ENCODE peak calls at places on chromosomes 16 and 17, in six cellular contexts. One of them, this sample, is unnamed.

GRCh38 chr16:24993722-24994686 is 21.2 kb downstream of the ARHGAP17 start:
- DNase-seq in NCI-H2171 treated with DMSO at 0.1 percent for 48 hours: no peak
- DNase-seq in activated CD8-positive, alpha-beta memory T cell treated with anti-CD3 and anti-CD28 coated beads for 1 hour: no peak
- DNase-seq in RCC 7860: peak
- DNase-seq in central memory CD4-positive, alpha-beta T cell: no peak
- DNase-seq in NCI-H510A treated with DMSO at 0.1 percent for 48 hours: no peak
- DNase-seq in this sample: no peak

GRCh38 chr17:51588063-51588462 is 327.7 kb downstream of the UTP18 start:
- DNase-seq in RCC 7860: no peak
- DNase-seq in central memory CD4-positive, alpha-beta T cell: no peak
- DNase-seq in NCI-H2171 treated with DMSO at 0.1 percent for 48 hours: no peak
- DNase-seq in activated CD8-positive, alpha-beta memory T cell treated with anti-CD3 and anti-CD28 coated beads for 1 hour: no peak
- DNase-seq in NCI-H510A treated with DMSO at 0.1 percent for 48 hours: no peak
- DNase-seq in this sample: no peak

GRCh38 chr17:32007463-32008298 is 498 bp downstream of the LRRC37B start:
- DNase-seq in NCI-H2171 treated with DMSO at 0.1 percent for 48 hours: peak
- DNase-seq in RCC 7860: no peak
- DNase-seq in NCI-H510A treated with DMSO at 0.1 percent for 48 hours: peak
- DNase-seq in central memory CD4-positive, alpha-beta T cell: peak
- DNase-seq in activated CD8-positive, alpha-beta memory T cell treated with anti-CD3 and anti-CD28 coated beads for 1 hour: no peak
- DNase-seq in this sample: peak

GRCh38 chr16:89120921-89121351 is 27.3 kb downstream of the ACSF3 start:
- DNase-seq in NCI-H510A treated with DMSO at 0.1 percent for 48 hours: no peak
- DNase-seq in activated CD8-positive, alpha-beta memory T cell treated with anti-CD3 and anti-CD28 coated beads for 1 hour: no peak
- DNase-seq in central memory CD4-positive, alpha-beta T cell: no peak
- DNase-seq in RCC 7860: no peak
- DNase-seq in NCI-H2171 treated with DMSO at 0.1 percent for 48 hours: no peak
- DNase-seq in this sample: no peak

GRCh38 chr16:69939821-69940585 is 11.1 kb upstream of the CLEC18A start:
- DNase-seq in NCI-H510A treated with DMSO at 0.1 percent for 48 hours: no peak
- DNase-seq in NCI-H2171 treated with DMSO at 0.1 percent for 48 hours: no peak
- DNase-seq in activated CD8-positive, alpha-beta memory T cell treated with anti-CD3 and anti-CD28 coated beads for 1 hour: no peak
- DNase-seq in central memory CD4-positive, alpha-beta T cell: no peak
- DNase-seq in RCC 7860: no peak
- DNase-seq in this sample: no peak

GRCh38 chr17:17900615-17901520 is 64.1 kb upstream of the SREBF1 start:
- DNase-seq in NCI-H510A treated with DMSO at 0.1 percent for 48 hours: peak
- DNase-seq in activated CD8-positive, alpha-beta memory T cell treated with anti-CD3 and anti-CD28 coated beads for 1 hour: no peak
- DNase-seq in NCI-H2171 treated with DMSO at 0.1 percent for 48 hours: no peak
- DNase-seq in RCC 7860: peak
- DNase-seq in central memory CD4-positive, alpha-beta T cell: no peak
- DNase-seq in this sample: no peak

GRCh38 chr17:48003686-48004120 is 32.8 kb downstream of the CDK5RAP3 start:
- DNase-seq in central memory CD4-positive, alpha-beta T cell: no peak
- DNase-seq in NCI-H2171 treated with DMSO at 0.1 percent for 48 hours: peak
- DNase-seq in RCC 7860: no peak
- DNase-seq in NCI-H510A treated with DMSO at 0.1 percent for 48 hours: no peak
- DNase-seq in activated CD8-positive, alpha-beta memory T cell treated with anti-CD3 and anti-CD28 coated beads for 1 hour: no peak
- DNase-seq in this sample: peak

GRCh38 chr17:64457156-64457555 is 8.2 kb downstream of the MILR1 start:
- DNase-seq in NCI-H2171 treated with DMSO at 0.1 percent for 48 hours: no peak
- DNase-seq in RCC 7860: peak
- DNase-seq in central memory CD4-positive, alpha-beta T cell: no peak
- DNase-seq in NCI-H510A treated with DMSO at 0.1 percent for 48 hours: no peak
- DNase-seq in activated CD8-positive, alpha-beta memory T cell treated with anti-CD3 and anti-CD28 coated beads for 1 hour: no peak
- DNase-seq in this sample: no peak

GRCh38 chr17:77404812-77405581 is 264.2 kb downstream of the SEC14L1 start:
- DNase-seq in NCI-H2171 treated with DMSO at 0.1 percent for 48 hours: no peak
- DNase-seq in central memory CD4-positive, alpha-beta T cell: peak
- DNase-seq in NCI-H510A treated with DMSO at 0.1 percent for 48 hours: no peak
- DNase-seq in RCC 7860: peak
- DNase-seq in activated CD8-positive, alpha-beta memory T cell treated with anti-CD3 and anti-CD28 coated beads for 1 hour: peak
- DNase-seq in this sample: no peak

GRCh38 chr17:9991351-9991750 is 86.3 kb upstream of the RCVRN start:
- DNase-seq in central memory CD4-positive, alpha-beta T cell: no peak
- DNase-seq in NCI-H510A treated with DMSO at 0.1 percent for 48 hours: no peak
- DNase-seq in activated CD8-positive, alpha-beta memory T cell treated with anti-CD3 and anti-CD28 coated beads for 1 hour: no peak
- DNase-seq in RCC 7860: no peak
- DNase-seq in NCI-H2171 treated with DMSO at 0.1 percent for 48 hours: no peak
- DNase-seq in this sample: no peak

GRCh38 chr17:2003525-2003924 is 21.6 kb downstream of the RTN4RL1 start:
- DNase-seq in NCI-H2171 treated with DMSO at 0.1 percent for 48 hours: no peak
- DNase-seq in central memory CD4-positive, alpha-beta T cell: no peak
- DNase-seq in activated CD8-positive, alpha-beta memory T cell treated with anti-CD3 and anti-CD28 coated beads for 1 hour: no peak
- DNase-seq in RCC 7860: no peak
- DNase-seq in NCI-H510A treated with DMSO at 0.1 percent for 48 hours: no peak
- DNase-seq in this sample: no peak

GRCh38 chr16:56513972-56514371 is 5.9 kb downstream of the BBS2 start:
- DNase-seq in activated CD8-positive, alpha-beta memory T cell treated with anti-CD3 and anti-CD28 coated beads for 1 hour: no peak
- DNase-seq in NCI-H510A treated with DMSO at 0.1 percent for 48 hours: peak
- DNase-seq in central memory CD4-positive, alpha-beta T cell: peak
- DNase-seq in RCC 7860: peak
- DNase-seq in NCI-H2171 treated with DMSO at 0.1 percent for 48 hours: peak
- DNase-seq in this sample: peak

GRCh38 chr16:49743206-49743470 is 112.8 kb downstream of the ZNF423 start:
- DNase-seq in NCI-H510A treated with DMSO at 0.1 percent for 48 hours: no peak
- DNase-seq in central memory CD4-positive, alpha-beta T cell: no peak
- DNase-seq in RCC 7860: no peak
- DNase-seq in activated CD8-positive, alpha-beta memory T cell treated with anti-CD3 and anti-CD28 coated beads for 1 hour: no peak
- DNase-seq in NCI-H2171 treated with DMSO at 0.1 percent for 48 hours: no peak
- DNase-seq in this sample: no peak

GRCh38 chr16:72467157-72467759 is 295.3 kb upstream of the PMFBP1 start:
- DNase-seq in central memory CD4-positive, alpha-beta T cell: no peak
- DNase-seq in RCC 7860: peak
- DNase-seq in activated CD8-positive, alpha-beta memory T cell treated with anti-CD3 and anti-CD28 coated beads for 1 hour: no peak
- DNase-seq in NCI-H510A treated with DMSO at 0.1 percent for 48 hours: peak
- DNase-seq in NCI-H2171 treated with DMSO at 0.1 percent for 48 hours: peak
- DNase-seq in this sample: peak

GRCh38 chr17:66465701-66466100 is 163.3 kb downstream of the PRKCA start:
- DNase-seq in central memory CD4-positive, alpha-beta T cell: no peak
- DNase-seq in NCI-H2171 treated with DMSO at 0.1 percent for 48 hours: no peak
- DNase-seq in activated CD8-positive, alpha-beta memory T cell treated with anti-CD3 and anti-CD28 coated beads for 1 hour: no peak
- DNase-seq in NCI-H510A treated with DMSO at 0.1 percent for 48 hours: no peak
- DNase-seq in RCC 7860: no peak
- DNase-seq in this sample: no peak

GRCh38 chr17:40304464-40304863 is 4.5 kb upstream of the RARA start:
- DNase-seq in RCC 7860: peak
- DNase-seq in activated CD8-positive, alpha-beta memory T cell treated with anti-CD3 and anti-CD28 coated beads for 1 hour: no peak
- DNase-seq in NCI-H510A treated with DMSO at 0.1 percent for 48 hours: no peak
- DNase-seq in central memory CD4-positive, alpha-beta T cell: no peak
- DNase-seq in NCI-H2171 treated with DMSO at 0.1 percent for 48 hours: no peak
- DNase-seq in this sample: no peak

GRCh38 chr17:15945493-15946209 is 721 bp downstream of the ADORA2B start:
- DNase-seq in activated CD8-positive, alpha-beta memory T cell treated with anti-CD3 and anti-CD28 coated beads for 1 hour: no peak
- DNase-seq in NCI-H510A treated with DMSO at 0.1 percent for 48 hours: no peak
- DNase-seq in central memory CD4-positive, alpha-beta T cell: no peak
- DNase-seq in NCI-H2171 treated with DMSO at 0.1 percent for 48 hours: no peak
- DNase-seq in RCC 7860: no peak
- DNase-seq in this sample: no peak

GRCh38 chr17:39935896-39936295 is 8.4 kb downstream of the LRRC3C start:
- DNase-seq in RCC 7860: no peak
- DNase-seq in central memory CD4-positive, alpha-beta T cell: no peak
- DNase-seq in NCI-H510A treated with DMSO at 0.1 percent for 48 hours: no peak
- DNase-seq in activated CD8-positive, alpha-beta memory T cell treated with anti-CD3 and anti-CD28 coated beads for 1 hour: no peak
- DNase-seq in NCI-H2171 treated with DMSO at 0.1 percent for 48 hours: no peak
- DNase-seq in this sample: no peak

GRCh38 chr17:79993390-79994221 is 42.1 kb downstream of the TBC1D16 start:
- DNase-seq in NCI-H2171 treated with DMSO at 0.1 percent for 48 hours: peak
- DNase-seq in RCC 7860: no peak
- DNase-seq in central memory CD4-positive, alpha-beta T cell: no peak
- DNase-seq in NCI-H510A treated with DMSO at 0.1 percent for 48 hours: peak
- DNase-seq in activated CD8-positive, alpha-beta memory T cell treated with anti-CD3 and anti-CD28 coated beads for 1 hour: no peak
- DNase-seq in this sample: no peak

GRCh38 chr16:76345093-76345735 is 68.0 kb downstream of the CNTNAP4 start:
- DNase-seq in RCC 7860: no peak
- DNase-seq in NCI-H510A treated with DMSO at 0.1 percent for 48 hours: no peak
- DNase-seq in activated CD8-positive, alpha-beta memory T cell treated with anti-CD3 and anti-CD28 coated beads for 1 hour: no peak
- DNase-seq in NCI-H2171 treated with DMSO at 0.1 percent for 48 hours: no peak
- DNase-seq in central memory CD4-positive, alpha-beta T cell: no peak
- DNase-seq in this sample: no peak

GRCh38 chr17:68248199-68248825 is 469 bp downstream of the AMZ2 start:
- DNase-seq in RCC 7860: no peak
- DNase-seq in central memory CD4-positive, alpha-beta T cell: no peak
- DNase-seq in NCI-H2171 treated with DMSO at 0.1 percent for 48 hours: peak
- DNase-seq in NCI-H510A treated with DMSO at 0.1 percent for 48 hours: no peak
- DNase-seq in activated CD8-positive, alpha-beta memory T cell treated with anti-CD3 and anti-CD28 coated beads for 1 hour: no peak
- DNase-seq in this sample: peak

GRCh38 chr16:4465977-4466779 is 8.2 kb downstream of the NMRAL1 start:
- DNase-seq in activated CD8-positive, alpha-beta memory T cell treated with anti-CD3 and anti-CD28 coated beads for 1 hour: no peak
- DNase-seq in central memory CD4-positive, alpha-beta T cell: peak
- DNase-seq in NCI-H510A treated with DMSO at 0.1 percent for 48 hours: no peak
- DNase-seq in RCC 7860: no peak
- DNase-seq in NCI-H2171 treated with DMSO at 0.1 percent for 48 hours: no peak
- DNase-seq in this sample: no peak

GRCh38 chr16:19559242-19559910 is 3.9 kb downstream of the VPS35L start:
- DNase-seq in activated CD8-positive, alpha-beta memory T cell treated with anti-CD3 and anti-CD28 coated beads for 1 hour: no peak
- DNase-seq in RCC 7860: peak
- DNase-seq in NCI-H510A treated with DMSO at 0.1 percent for 48 hours: peak
- DNase-seq in NCI-H2171 treated with DMSO at 0.1 percent for 48 hours: peak
- DNase-seq in central memory CD4-positive, alpha-beta T cell: peak
- DNase-seq in this sample: peak

GRCh38 chr17:80679816-80680215 is 135.2 kb downstream of the RPTOR start:
- DNase-seq in activated CD8-positive, alpha-beta memory T cell treated with anti-CD3 and anti-CD28 coated beads for 1 hour: no peak
- DNase-seq in RCC 7860: no peak
- DNase-seq in central memory CD4-positive, alpha-beta T cell: no peak
- DNase-seq in NCI-H510A treated with DMSO at 0.1 percent for 48 hours: no peak
- DNase-seq in NCI-H2171 treated with DMSO at 0.1 percent for 48 hours: no peak
- DNase-seq in this sample: no peak

GRCh38 chr17:71762526-71762925 is 358.3 kb upstream of the SOX9 start:
- DNase-seq in NCI-H2171 treated with DMSO at 0.1 percent for 48 hours: no peak
- DNase-seq in activated CD8-positive, alpha-beta memory T cell treated with anti-CD3 and anti-CD28 coated beads for 1 hour: no peak
- DNase-seq in central memory CD4-positive, alpha-beta T cell: no peak
- DNase-seq in NCI-H510A treated with DMSO at 0.1 percent for 48 hours: no peak
- DNase-seq in RCC 7860: peak
- DNase-seq in this sample: no peak

GRCh38 chr16:14378131-14378551 is 251.9 kb downstream of the PARN start:
- DNase-seq in NCI-H2171 treated with DMSO at 0.1 percent for 48 hours: peak
- DNase-seq in NCI-H510A treated with DMSO at 0.1 percent for 48 hours: no peak
- DNase-seq in central memory CD4-positive, alpha-beta T cell: no peak
- DNase-seq in RCC 7860: no peak
- DNase-seq in activated CD8-positive, alpha-beta memory T cell treated with anti-CD3 and anti-CD28 coated beads for 1 hour: no peak
- DNase-seq in this sample: no peak